ENCODE peak calls at places on chromosomes 5 and 9, in seven cellular contexts. A is heart right ventricle, E is A549, S is ascending aorta, B is tibial artery, X is neural progenitor cell, Q is substantia nigra. F is an unnamed sample.

GRCh38 chr5:101932599-101932998 is 363.5 kb downstream of the SLCO4C1 start:
- DNase-seq in A (no peak), E (no peak), S (no peak), B (no peak), X (no peak), Q (no peak), F (no peak)

GRCh38 chr9:76512826-76513225 is 53.8 kb downstream of the GCNT1 start:
- DNase-seq in A (no peak), E (no peak), S (no peak), B (no peak), X (no peak), Q (no peak), F (no peak)

GRCh38 chr5:13932006-13932405 is 12.5 kb downstream of the DNAH5 start:
- DNase-seq in A (no peak), E (no peak), S (no peak), B (no peak), X (no peak), Q (no peak), F (no peak)

GRCh38 chr5:93299596-93300308 is 281.3 kb downstream of the NR2F1-AS1 start:
- DNase-seq in A (no peak), E (no peak), S (no peak), B (no peak), X (peak), Q (no peak), F (no peak)

GRCh38 chr5:131357739-131358561 is 94.1 kb downstream of the CDC42SE2 start:
- DNase-seq in A (no peak), E (no peak), S (no peak), B (no peak), X (no peak), Q (no peak), F (no peak)

GRCh38 chr5:176436641-176437040 is 11.5 kb upstream of the FAF2 start:
- DNase-seq in A (no peak), E (no peak), S (no peak), B (no peak), X (no peak), Q (no peak), F (no peak)

GRCh38 chr5:43117092-43117491 is 3.6 kb upstream of the ZNF131 start:
- DNase-seq in A (no peak), E (no peak), S (no peak), B (no peak), X (no peak), Q (no peak), F (no peak)

GRCh38 chr9:128972956-128973355 is 25.5 kb downstream of the NUP188 start:
- DNase-seq in A (no peak), E (peak), S (no peak), B (no peak), X (no peak), Q (no peak), F (no peak)

GRCh38 chr9:38084556-38084880 is 15.5 kb upstream of the SHB start:
- DNase-seq in A (no peak), E (no peak), S (no peak), B (no peak), X (peak), Q (peak), F (peak)

GRCh38 chr5:58988938-58989337 is 406.1 kb downstream of the RAB3C start:
- DNase-seq in A (no peak), E (no peak), S (no peak), B (no peak), X (no peak), Q (no peak), F (no peak)

GRCh38 chr5:142432369-142432863 is 107.6 kb upstream of the SPRY4 start:
- DNase-seq in A (no peak), E (no peak), S (no peak), B (no peak), X (no peak), Q (no peak), F (no peak)

GRCh38 chr9:129421371-129421770 is 199.5 kb downstream of the C9orf50 start:
- DNase-seq in A (no peak), E (no peak), S (no peak), B (no peak), X (no peak), Q (no peak), F (no peak)

GRCh38 chr9:131091352-131091992 is 4.9 kb upstream of the AIF1L start:
- DNase-seq in A (no peak), E (no peak), S (no peak), B (no peak), X (no peak), Q (no peak), F (no peak)

GRCh38 chr5:43533646-43534045 is 18.7 kb upstream of the C5orf34 start:
- DNase-seq in A (no peak), E (no peak), S (no peak), B (no peak), X (no peak), Q (no peak), F (no peak)

GRCh38 chr5:34913072-34913471 is 2.2 kb downstream of the RAD1 start:
- DNase-seq in A (no peak), E (no peak), S (no peak), B (no peak), X (no peak), Q (no peak), F (no peak)

GRCh38 chr5:133453084-133453765 is 159.1 kb downstream of the FSTL4 start:
- DNase-seq in A (no peak), E (no peak), S (no peak), B (no peak), X (no peak), Q (no peak), F (no peak)

GRCh38 chr9:33374634-33375237 is 27.6 kb downstream of the AQP7 start:
- DNase-seq in A (no peak), E (peak), S (peak), B (peak), X (peak), Q (peak), F (peak)

GRCh38 chr5:131423056-131423455 is 159.2 kb downstream of the CDC42SE2 start:
- DNase-seq in A (no peak), E (peak), S (no peak), B (no peak), X (peak), Q (no peak), F (no peak)

GRCh38 chr5:6185574-6185973 is 192.8 kb downstream of the MED10 start:
- DNase-seq in A (no peak), E (no peak), S (no peak), B (no peak), X (no peak), Q (no peak), F (no peak)

GRCh38 chr5:156329197-156329611 is 2.2 kb downstream of the SGCD start:
- DNase-seq in A (peak), E (no peak), S (no peak), B (no peak), X (no peak), Q (no peak), F (no peak)

GRCh38 chr5:156328766-156329165 is 1.8 kb downstream of the SGCD start:
- DNase-seq in A (no peak), E (no peak), S (no peak), B (no peak), X (no peak), Q (no peak), F (no peak)

GRCh38 chr5:156326718-156327259 is at the start of gene SGCD:
- DNase-seq in A (peak), E (peak), S (peak), B (peak), X (peak), Q (peak), F (peak)

GRCh38 chr5:156327306-156327705 is 342 bp downstream of the SGCD start:
- DNase-seq in A (no peak), E (no peak), S (no peak), B (no peak), X (no peak), Q (no peak), F (no peak)

DNA sequence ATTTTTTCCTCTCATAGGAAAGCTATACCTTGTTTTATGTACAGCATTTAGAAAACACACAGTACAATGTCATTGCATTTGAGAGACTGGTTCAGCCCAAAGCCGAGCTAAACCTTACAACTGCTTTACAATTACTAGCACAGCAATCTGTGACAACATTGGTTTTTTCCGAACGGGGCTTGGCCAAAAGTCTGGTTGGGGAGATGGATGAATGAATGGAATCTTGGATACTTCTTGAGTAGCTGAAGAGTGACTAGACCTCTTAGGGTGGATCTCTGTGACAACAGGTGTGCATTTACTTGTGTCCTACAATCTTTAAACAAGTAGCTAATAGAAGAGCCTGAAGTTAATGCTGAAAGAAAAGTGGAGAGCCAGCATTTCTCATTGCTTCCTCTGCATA is 1.2 kb downstream of the SGCD start:
- DNase-seq in A (no peak), E (no peak), S (no peak), B (no peak), X (no peak), Q (no peak), F (no peak)
- H3K27ac ChIP-seq in A (peak), E (peak), S (peak), B (peak), X (no peak), Q (no peak), F (no peak)

DNA sequence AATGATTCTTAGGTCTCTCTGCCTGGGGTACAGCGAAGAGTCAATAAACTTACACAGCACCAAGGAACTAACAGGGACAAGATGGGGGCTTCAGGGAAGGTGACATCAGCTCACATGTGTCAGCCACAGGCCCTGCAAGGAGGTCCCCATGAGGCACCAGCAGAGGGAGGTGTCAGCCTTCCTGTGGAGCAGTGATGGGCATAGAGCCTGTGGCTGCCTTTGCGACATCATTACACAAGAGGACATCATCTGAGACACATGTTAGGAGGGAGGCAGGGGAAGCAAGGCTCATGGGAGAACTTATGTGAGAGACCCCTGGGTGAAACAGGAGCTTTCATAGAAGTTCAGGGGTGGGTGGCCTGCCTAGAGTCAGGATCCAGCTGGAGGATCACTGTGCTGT is 389.6 kb downstream of the SEMA5A start:
- DNase-seq in A (no peak), E (peak), S (no peak), B (no peak), X (peak), Q (peak), F (no peak)
- H3K27ac ChIP-seq in A (no peak), E (no peak), S (no peak), B (no peak), X (no peak), Q (no peak), F (no peak)

GRCh38 chr9:124600407-124600806 is 93.2 kb upstream of the NR5A1 start:
- DNase-seq in A (no peak), E (no peak), S (no peak), B (no peak), X (no peak), Q (no peak), F (no peak)

GRCh38 chr9:124611106-124611505 is 103.9 kb upstream of the NR5A1 start:
- DNase-seq in A (no peak), E (no peak), S (no peak), B (no peak), X (no peak), Q (no peak), F (no peak)

GRCh38 chr9:124602632-124603031 is 95.4 kb upstream of the NR5A1 start:
- DNase-seq in A (no peak), E (no peak), S (no peak), B (no peak), X (no peak), Q (no peak), F (no peak)

GRCh38 chr9:124602204-124602603 is 95.0 kb upstream of the NR5A1 start:
- DNase-seq in A (no peak), E (peak), S (no peak), B (no peak), X (no peak), Q (no peak), F (no peak)

GRCh38 chr9:124605258-124605657 is 98.1 kb upstream of the NR5A1 start:
- DNase-seq in A (no peak), E (no peak), S (no peak), B (no peak), X (no peak), Q (no peak), F (no peak)
- H3K27ac ChIP-seq in A (no peak), E (no peak), S (no peak), B (no peak), X (no peak), Q (no peak), F (no peak)

DNA sequence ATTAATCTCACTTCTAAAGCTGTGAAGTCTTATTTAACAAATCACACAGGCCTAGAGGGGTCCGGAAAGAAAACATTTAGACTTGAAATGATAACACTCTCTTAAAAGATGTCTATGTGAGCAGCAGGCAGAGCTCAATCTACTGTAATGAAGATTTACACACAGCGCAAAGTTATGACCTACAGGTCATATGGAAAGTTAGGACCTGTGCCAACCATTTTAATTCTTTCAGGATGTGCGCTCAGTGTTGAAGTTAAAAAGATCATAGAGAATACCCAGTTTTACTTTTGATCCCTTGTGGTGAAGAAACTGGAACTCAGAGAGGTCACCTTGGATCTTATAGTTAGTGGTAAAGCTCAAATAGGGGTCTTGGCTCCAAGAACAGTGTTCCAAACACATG is 3.1 kb upstream of the CREBRF start:
- DNase-seq in A (no peak), E (no peak), S (no peak), B (no peak), X (no peak), Q (no peak), F (no peak)
- H3K27ac ChIP-seq in A (no peak), E (no peak), S (no peak), B (no peak), X (no peak), Q (no peak), F (no peak)

DNA sequence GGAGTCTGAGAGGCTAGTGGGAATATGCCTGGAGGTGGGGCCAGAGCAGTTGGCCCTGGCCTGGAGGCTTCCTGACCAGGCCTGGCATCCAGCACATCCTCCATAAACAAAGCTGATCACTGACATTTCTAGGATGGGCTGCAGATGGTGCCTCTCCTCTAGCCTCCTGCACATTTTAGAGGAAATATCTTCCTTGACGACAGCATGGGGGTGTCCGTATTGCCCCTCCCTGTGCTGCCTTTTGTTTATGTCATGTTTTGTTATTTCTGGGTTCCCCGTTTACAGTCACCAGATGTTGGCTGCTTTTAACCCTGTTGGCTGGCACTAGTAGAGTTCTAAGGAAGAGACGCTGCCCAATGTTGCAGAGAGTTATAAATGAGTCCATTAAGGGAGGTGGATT is 148.5 kb downstream of the PHF2 start:
- DNase-seq in A (no peak), E (no peak), S (no peak), B (no peak), X (no peak), Q (no peak), F (no peak)
- H3K27ac ChIP-seq in A (no peak), E (no peak), S (no peak), B (no peak), X (no peak), Q (no peak), F (no peak)

DNA sequence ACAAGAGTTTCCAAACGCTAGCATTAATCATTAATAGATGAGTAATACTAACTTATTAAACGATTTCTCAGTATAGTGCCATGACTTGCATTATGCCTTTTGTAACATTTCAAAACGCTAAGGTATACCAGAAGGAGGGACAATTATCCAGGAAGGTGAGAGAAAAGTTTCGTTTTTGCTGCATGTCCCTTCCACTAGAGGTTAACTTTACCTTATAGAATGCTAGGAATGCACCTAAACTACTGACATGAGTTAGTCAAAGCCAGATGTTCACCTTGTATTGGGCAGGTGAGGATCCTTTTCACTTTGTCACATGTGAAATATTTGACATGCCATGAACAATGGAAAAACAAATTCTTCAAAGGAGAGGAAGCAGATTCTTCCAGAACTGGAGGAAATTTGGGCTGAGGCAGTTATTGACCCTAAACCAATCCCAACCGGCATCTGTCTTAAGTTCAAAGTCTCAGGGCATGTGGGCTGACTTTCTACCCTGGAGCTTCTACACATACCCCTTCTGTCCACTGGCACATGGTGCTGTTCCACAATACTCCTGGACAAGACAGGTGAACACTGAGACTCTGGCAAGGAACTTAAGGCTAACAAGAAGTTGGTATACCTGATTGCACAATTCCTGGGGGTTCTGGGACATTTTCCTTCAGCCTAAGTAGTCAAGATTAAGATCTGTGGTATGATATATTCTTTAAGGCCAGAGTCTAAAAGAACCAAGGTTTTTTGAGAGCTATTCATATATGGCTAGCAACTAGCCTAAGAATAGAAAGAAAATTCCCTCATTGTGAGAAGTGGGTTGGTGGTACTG is 2.5 kb downstream of the VLDLR start:
- DNase-seq in A (no peak), E (no peak), S (no peak), B (no peak), X (no peak), Q (no peak), F (no peak)
- H3K27ac ChIP-seq in A (peak), E (peak), S (peak), B (peak), X (no peak), Q (no peak), F (no peak)

GRCh38 chr9:97507585-97507984 is 6.1 kb downstream of the TMOD1 start:
- DNase-seq in A (no peak), E (no peak), S (no peak), B (no peak), X (no peak), Q (no peak), F (no peak)

GRCh38 chr9:97510797-97511761 is 9.6 kb downstream of the TMOD1 start:
- DNase-seq in A (no peak), E (peak), S (no peak), B (peak), X (no peak), Q (no peak), F (no peak)

GRCh38 chr9:97506787-97507186 is 5.3 kb downstream of the TMOD1 start:
- DNase-seq in A (no peak), E (no peak), S (no peak), B (no peak), X (no peak), Q (no peak), F (no peak)

GRCh38 chr9:97506264-97506663 is 4.8 kb downstream of the TMOD1 start:
- DNase-seq in A (no peak), E (no peak), S (no peak), B (no peak), X (no peak), Q (no peak), F (no peak)

DNA sequence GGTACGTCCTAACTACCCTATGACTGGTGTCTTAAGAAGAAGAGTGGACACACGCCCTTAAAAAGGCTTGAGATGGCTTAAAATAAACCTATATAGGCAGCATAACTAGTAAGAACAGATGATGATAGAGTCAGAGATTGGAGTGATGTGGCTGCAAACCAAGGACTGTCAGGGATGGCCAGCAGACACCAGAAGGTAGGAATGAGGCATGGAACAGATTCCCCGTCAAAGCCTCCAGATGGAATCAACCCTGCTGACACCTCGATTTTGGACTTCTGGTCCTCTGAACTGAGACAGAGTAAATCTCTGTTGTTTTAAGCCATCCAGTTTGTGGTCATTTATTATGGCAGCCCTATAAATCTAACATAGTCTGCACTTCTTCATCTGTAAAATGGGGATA is 7.4 kb downstream of the TMOD1 start:
- DNase-seq in A (no peak), E (no peak), S (no peak), B (no peak), X (no peak), Q (no peak), F (no peak)
- H3K27ac ChIP-seq in A (peak), E (no peak), S (no peak), B (no peak), X (no peak), Q (no peak), F (no peak)

F was measured in caudate nucleus.